ENCODE peak calls at places on chromosomes 3 and 15, in eight cellular contexts. C is stimulated activated CD4-positive, alpha-beta T cell treated with anti-CD3 and anti-CD28 coated beads, TNF-alpha, amount 100 ng/mL, for 4 hours; R is RPMI7951; H is HuH-7; A is AML-193; K is SK-N-SH; F is cardiac muscle cell; N is RCC 7860. Z is an unnamed sample.

GRCh38 chr15:81856627-81857026 is 189.2 kb downstream of the MEX3B start:
- DNase-seq in N (no peak), K (no peak), C (no peak), H (no peak), A (no peak), R (no peak), F (no peak), Z (no peak)

GRCh38 chr3:56799251-56799882 is 2.4 kb downstream of the ARHGEF3 start:
- DNase-seq in C (no peak), N (peak), K (peak), R (peak), F (peak), A (peak), H (peak), Z (no peak)

GRCh38 chr3:141487419-141488345 is 855 bp downstream of the RASA2 start:
- DNase-seq in A (peak), N (peak), R (peak), K (peak), H (peak), F (peak), C (peak), Z (peak)

GRCh38 chr3:62529230-62529629 is 155.9 kb upstream of the FEZF2 start:
- DNase-seq in A (no peak), N (no peak), F (peak), R (peak), C (no peak), K (no peak), H (peak), Z (no peak)

GRCh38 chr15:74657846-74658245 is 38.0 kb downstream of the EDC3 start:
- DNase-seq in C (no peak), N (no peak), R (no peak), K (no peak), F (peak), H (no peak), A (no peak), Z (no peak)

GRCh38 chr3:81823882-81824395 is 62.5 kb upstream of the GBE1 start:
- DNase-seq in R (no peak), H (no peak), A (peak), N (peak), C (no peak), K (no peak), F (peak), Z (no peak)

GRCh38 chr3:133547432-133548041 is 25.9 kb upstream of the CDV3 start:
- DNase-seq in K (no peak), R (peak), A (no peak), C (no peak), F (peak), N (no peak), H (no peak), Z (no peak)

GRCh38 chr3:183775781-183776180 is 49.6 kb downstream of the MAP6D1 start:
- DNase-seq in K (no peak), H (no peak), A (no peak), C (no peak), F (no peak), N (no peak), R (no peak), Z (no peak)

GRCh38 chr3:45712434-45713110 is 23.4 kb downstream of the SACM1L start:
- DNase-seq in A (no peak), N (no peak), K (no peak), C (no peak), R (no peak), H (no peak), F (no peak), Z (no peak)

GRCh38 chr3:197542741-197543454 is 12.9 kb downstream of the BDH1 start:
- DNase-seq in F (no peak), N (no peak), R (no peak), K (no peak), H (no peak), C (no peak), A (peak), Z (no peak)

GRCh38 chr3:151085889-151086483 is 522 bp downstream of the MED12L start:
- DNase-seq in C (no peak), H (peak), A (no peak), R (no peak), N (no peak), K (peak), F (no peak), Z (no peak)

GRCh38 chr15:81001180-81002003 is 669 bp downstream of the TLNRD1 start:
- DNase-seq in F (peak), H (peak), A (peak), N (no peak), C (no peak), R (peak), K (peak), Z (peak)